ENCODE peak calls at places on chromosomes 16 and 17, in eight cellular contexts. A is CD8-positive, alpha-beta T cell; E is ELR; N is SW480; X is AG08395; Y is stimulated activated CD4-positive, alpha-beta T cell treated with anti-CD3 and anti-CD28 coated beads, TNF-alpha, amount 100 ng/mL, for 4 hours; V is thoracic aorta; B is neuronal stem cell. T is an unnamed sample.

GRCh38 chr17:21019976-21020575 is 22.7 kb downstream of the USP22 start:
- DNase-seq in X (peak; percentile 38), E (peak; percentile 32), N (no peak), V (no peak), Y (no peak), A (peak; percentile 64), B (no peak), T (no peak)

GRCh38 chr17:27072885-27073284 is 221.0 kb upstream of the WSB1 start:
- DNase-seq in X (no peak), V (no peak), E (no peak), A (no peak), Y (no peak), B (no peak), N (no peak), T (no peak)

GRCh38 chr17:34569591-34569990 is 9.8 kb upstream of the TMEM132E start:
- DNase-seq in Y (no peak), B (no peak), N (no peak), X (no peak), E (no peak), A (no peak), V (no peak), T (no peak)

GRCh38 chr16:49036126-49036525 is 245.5 kb downstream of the CBLN1 start:
- DNase-seq in A (no peak), N (no peak), B (no peak), Y (no peak), X (no peak), V (no peak), E (no peak), T (no peak)

GRCh38 chr16:66548068-66548467 is 1.9 kb downstream of the TK2 start:
- DNase-seq in B (no peak), N (no peak), Y (no peak), V (no peak), E (no peak), A (no peak), X (no peak), T (no peak)

GRCh38 chr16:58027341-58028167 is 2.0 kb downstream of the MMP15 start:
- DNase-seq in V (no peak), B (peak; percentile 54), A (no peak), E (peak; percentile 37), Y (no peak), N (peak; percentile 48), X (peak; percentile 22), T (no peak)

GRCh38 chr17:8062435-8062806 is 23.6 kb downstream of the ALOX15B start:
- DNase-seq in B (no peak), Y (no peak), V (no peak), A (no peak), E (no peak), X (no peak), N (no peak), T (no peak)

GRCh38 chr16:49559242-49559641 is 185.6 kb downstream of the C16orf78 start:
- DNase-seq in V (no peak), A (no peak), X (no peak), B (no peak), E (no peak), N (no peak), Y (no peak), T (no peak)

GRCh38 chr16:86828202-86828601 is 249.9 kb downstream of the FOXL1 start:
- DNase-seq in Y (no peak), V (no peak), B (no peak), X (no peak), E (no peak), N (no peak), A (no peak), T (no peak)

GRCh38 chr17:65559802-65560627 is 1.4 kb downstream of the AXIN2 start:
- DNase-seq in A (peak; percentile 39), Y (no peak), B (no peak), X (no peak), N (peak; percentile 86), E (peak; percentile 20), V (no peak), T (no peak)

GRCh38 chr16:5001571-5001970 is 32.2 kb downstream of the NAGPA start:
- DNase-seq in V (no peak), E (no peak), B (no peak), Y (no peak), X (no peak), N (no peak), A (no peak), T (no peak)

GRCh38 chr16:75032655-75033054 is 33.8 kb downstream of the ZNRF1 start:
- DNase-seq in V (no peak), A (no peak), N (no peak), E (no peak), Y (no peak), X (no peak), B (no peak), T (no peak)